ENCODE peak calls at places on chromosomes 13 and 19, in ten cellular contexts. D is tibial nerve; B is hepatocyte; Z is fibroblast of lung; H is AG04450; N is colonic mucosa; Q is adrenal gland; P is bronchial epithelial cell; C is H1; O is CD8-positive, alpha-beta T cell. R is an unnamed sample.

GRCh38 chr19:16951529-16951928 is 62.7 kb downstream of the F2RL3 start:
- DNase-seq in D (no peak), B (no peak), Z (peak), H (no peak), N (no peak), Q (no peak), P (peak), C (no peak), O (no peak), R (no peak)

GRCh38 chr13:43664700-43665191 is 122.0 kb downstream of the ENOX1 start:
- DNase-seq in D (no peak), B (peak), Z (peak), H (peak), N (peak), Q (peak), P (peak), C (no peak), O (no peak), R (peak)

GRCh38 chr19:11451327-11451941 is 16.0 kb downstream of the PRKCSH start:
- DNase-seq in D (no peak), B (no peak), Z (no peak), H (no peak), N (no peak), Q (no peak), P (no peak), C (no peak), O (no peak), R (no peak)

GRCh38 chr19:41409288-41409687 is 11.7 kb downstream of the BCKDHA start:
- DNase-seq in D (no peak), B (peak), Z (peak), H (no peak), N (peak), Q (peak), P (peak), C (no peak), O (no peak), R (no peak)

GRCh38 chr19:38033658-38034150 is 126.7 kb downstream of the SIPA1L3 start:
- DNase-seq in D (no peak), B (no peak), Z (peak), H (no peak), N (no peak), Q (no peak), P (no peak), C (peak), O (no peak), R (no peak)

GRCh38 chr13:76380436-76381065 is 505.7 kb downstream of the KCTD12 start:
- DNase-seq in D (no peak), B (no peak), Z (peak), H (no peak), N (no peak), Q (no peak), P (no peak), C (no peak), O (no peak), R (no peak)

GRCh38 chr13:50126378-50127016 is 111.3 kb downstream of the KCNRG start:
- DNase-seq in D (no peak), B (peak), Z (peak), H (no peak), N (peak), Q (peak), P (peak), C (no peak), O (no peak), R (no peak)

GRCh38 chr19:39052243-39052746 is 19.9 kb upstream of the FBXO27 start:
- DNase-seq in D (peak), B (peak), Z (peak), H (peak), N (peak), Q (peak), P (peak), C (peak), O (peak), R (no peak)

GRCh38 chr19:47075941-47076340 is 27.5 kb upstream of the TMEM160 start:
- DNase-seq in D (no peak), B (no peak), Z (no peak), H (no peak), N (no peak), Q (no peak), P (no peak), C (no peak), O (no peak), R (no peak)

DNA sequence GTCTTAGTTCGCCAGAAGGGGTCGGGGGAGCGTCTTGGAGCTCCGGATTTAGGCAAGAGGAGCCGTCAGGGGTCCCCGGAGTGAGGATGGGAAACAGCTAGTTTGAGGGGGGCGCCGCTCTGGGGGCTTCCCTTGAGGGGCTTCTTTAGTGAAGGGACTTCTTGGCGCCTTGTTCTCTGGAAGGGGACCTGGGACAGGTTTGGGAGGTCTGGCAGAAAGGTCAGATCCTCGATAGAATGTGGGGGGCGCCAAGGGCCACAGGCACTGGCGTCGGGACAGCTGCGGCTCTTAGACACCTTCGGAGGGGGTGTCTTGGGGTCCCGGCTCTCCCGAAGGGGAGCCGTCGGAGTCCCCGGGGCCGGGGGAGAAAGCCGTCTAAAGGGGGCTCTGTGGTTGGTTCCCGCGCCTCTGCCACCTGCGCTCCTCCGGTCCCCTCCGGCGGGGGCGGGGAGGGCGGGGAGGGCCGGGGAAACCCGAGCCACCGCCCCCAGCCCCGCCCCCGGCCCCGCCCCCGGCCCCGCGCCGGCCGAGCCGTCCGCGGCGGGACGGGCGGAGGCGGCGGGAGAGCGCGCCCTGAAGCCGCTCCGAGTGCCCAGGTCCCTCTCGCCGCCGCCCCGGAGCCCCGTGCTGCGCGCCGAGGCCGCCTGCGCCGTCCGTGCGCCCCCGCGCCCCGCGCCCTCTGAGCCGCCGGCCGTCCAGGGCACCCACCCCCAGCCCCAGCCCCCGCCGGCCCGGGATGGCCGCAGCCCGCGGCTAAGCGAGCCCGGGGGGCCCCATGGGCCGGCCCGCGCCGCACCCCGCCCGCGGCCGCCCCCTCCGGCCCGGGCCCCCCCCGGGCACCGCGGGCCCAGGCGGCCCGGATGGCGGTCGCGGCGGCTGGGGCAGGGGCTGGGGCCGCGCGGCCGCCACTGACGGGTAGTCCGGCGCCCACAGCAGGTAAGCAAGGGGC is at the start of gene NRTN:
- DNase-seq in D (no peak), B (peak), Z (no peak), H (no peak), N (peak), Q (peak), P (no peak), C (no peak), O (no peak), R (no peak)
- H3K4me3 ChIP-seq in D (no peak), B (peak), Z (no peak), H (peak), N (peak), Q (peak), P (no peak), C (peak), O (peak), R (peak)

GRCh38 chr19:15113245-15114152 is 6.3 kb downstream of the SYDE1 start:
- DNase-seq in D (no peak), B (no peak), Z (no peak), H (no peak), N (no peak), Q (no peak), P (no peak), C (no peak), O (no peak), R (no peak)

GRCh38 chr19:15110418-15110815 is 3.2 kb downstream of the SYDE1 start:
- DNase-seq in D (no peak), B (no peak), Z (no peak), H (no peak), N (no peak), Q (no peak), P (no peak), C (no peak), O (no peak), R (no peak)

GRCh38 chr19:15114153-15114540 is 6.9 kb downstream of the SYDE1 start:
- DNase-seq in D (no peak), B (no peak), Z (peak), H (no peak), N (no peak), Q (peak), P (no peak), C (no peak), O (no peak), R (no peak)

GRCh38 chr19:15111758-15112157 is 4.6 kb downstream of the SYDE1 start:
- DNase-seq in D (no peak), B (no peak), Z (no peak), H (no peak), N (no peak), Q (no peak), P (no peak), C (no peak), O (no peak), R (no peak)

GRCh38 chr19:15112385-15112784 is 5.2 kb downstream of the SYDE1 start:
- DNase-seq in D (no peak), B (no peak), Z (no peak), H (no peak), N (no peak), Q (no peak), P (peak), C (no peak), O (no peak), R (no peak)
- TF ChIP-seq CTCF in D (no peak), B (no peak), Z (no peak), H (peak), N (no peak), Q (no peak), P (no peak), C (peak), O (no peak), R (peak)

GRCh38 chr19:12833418-12833746 is 997 bp downstream of the RTBDN start:
- DNase-seq in D (no peak), B (no peak), Z (no peak), H (no peak), N (no peak), Q (no peak), P (no peak), C (no peak), O (no peak), R (no peak)

GRCh38 chr19:12825259-12826131 is 8.9 kb downstream of the RTBDN start:
- DNase-seq in D (no peak), B (peak), Z (no peak), H (no peak), N (no peak), Q (no peak), P (no peak), C (no peak), O (no peak), R (no peak)

GRCh38 chr19:12833747-12834417 is 497 bp downstream of the RTBDN start:
- DNase-seq in D (no peak), B (peak), Z (no peak), H (no peak), N (peak), Q (no peak), P (no peak), C (no peak), O (no peak), R (no peak)

GRCh38 chr19:12834418-12834943 is at the start of gene RTBDN:
- DNase-seq in D (no peak), B (no peak), Z (no peak), H (no peak), N (no peak), Q (no peak), P (no peak), C (no peak), O (no peak), R (no peak)

GRCh38 chr19:12828494-12828893 is 5.9 kb downstream of the RTBDN start:
- DNase-seq in D (no peak), B (peak), Z (no peak), H (no peak), N (peak), Q (no peak), P (no peak), C (no peak), O (no peak), R (no peak)
- H3K4me3 ChIP-seq in D (no peak), B (no peak), Z (no peak), H (no peak), N (no peak), Q (no peak), P (no peak), C (peak), O (no peak), R (no peak)

GRCh38 chr19:43779820-43780219 is 953 bp downstream of the KCNN4 start:
- DNase-seq in D (no peak), B (peak), Z (no peak), H (no peak), N (peak), Q (no peak), P (no peak), C (no peak), O (no peak), R (no peak)
- TF ChIP-seq CTCF in D (no peak), B (no peak), Z (no peak), H (no peak), N (peak), Q (no peak), P (peak), C (no peak), O (no peak), R (no peak)

DNA sequence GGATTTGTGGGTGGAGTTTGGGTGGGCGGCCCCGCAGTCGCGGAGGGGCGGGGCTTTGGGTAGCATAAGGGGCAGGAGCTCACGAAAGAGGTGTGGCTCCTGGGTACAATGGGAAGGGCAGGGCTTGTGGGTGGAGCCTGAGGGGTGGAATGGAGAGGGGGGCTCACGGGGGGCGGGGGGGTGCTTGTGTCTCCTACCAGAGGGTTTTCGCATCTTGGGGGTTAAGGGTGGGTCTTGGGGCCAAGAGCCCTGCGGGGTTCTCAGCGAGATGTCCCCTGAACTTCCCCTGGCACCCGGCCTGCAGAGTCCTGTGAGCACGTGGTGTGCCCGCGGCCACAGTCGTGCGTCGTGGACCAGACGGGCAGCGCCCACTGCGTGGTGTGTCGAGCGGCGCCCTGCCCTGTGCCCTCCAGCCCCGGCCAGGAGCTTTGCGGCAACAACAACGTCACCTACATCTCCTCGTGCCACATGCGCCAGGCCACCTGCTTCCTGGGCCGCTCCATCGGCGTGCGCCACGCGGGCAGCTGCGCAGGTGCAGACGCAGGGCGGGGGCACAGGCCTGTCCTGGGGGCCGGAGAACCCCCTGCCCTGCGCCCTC is 4.9 kb downstream of the FSTL3 start:
- DNase-seq in D (no peak), B (peak), Z (no peak), H (no peak), N (no peak), Q (no peak), P (no peak), C (no peak), O (no peak), R (peak)
- H3K4me3 ChIP-seq in D (no peak), B (no peak), Z (no peak), H (no peak), N (no peak), Q (peak), P (peak), C (peak), O (peak), R (peak)

GRCh38 chr13:19861762-19862161 is 1.7 kb downstream of the ZMYM5 start:
- DNase-seq in D (no peak), B (no peak), Z (no peak), H (no peak), N (no peak), Q (no peak), P (no peak), C (no peak), O (no peak), R (no peak)
- TF ChIP-seq CTCF in D (no peak), B (no peak), Z (no peak), H (no peak), N (no peak), Q (no peak), P (no peak), C (no peak), O (no peak), R (no peak)

GRCh38 chr19:6765738-6766356 is 1.4 kb downstream of the SH2D3A start:
- DNase-seq in D (no peak), B (peak), Z (no peak), H (no peak), N (peak), Q (no peak), P (peak), C (peak), O (no peak), R (no peak)
- H3K4me3 ChIP-seq in D (no peak), B (no peak), Z (no peak), H (no peak), N (peak), Q (no peak), P (peak), C (peak), O (peak), R (no peak)

GRCh38 chr13:98774776-98775175 is 22.3 kb upstream of the SLC15A1 start:
- DNase-seq in D (no peak), B (no peak), Z (no peak), H (no peak), N (no peak), Q (no peak), P (no peak), C (no peak), O (no peak), R (no peak)
- TF ChIP-seq CTCF in D (no peak), B (no peak), Z (no peak), H (no peak), N (no peak), Q (no peak), P (no peak), C (no peak), O (no peak), R (no peak)

DNA sequence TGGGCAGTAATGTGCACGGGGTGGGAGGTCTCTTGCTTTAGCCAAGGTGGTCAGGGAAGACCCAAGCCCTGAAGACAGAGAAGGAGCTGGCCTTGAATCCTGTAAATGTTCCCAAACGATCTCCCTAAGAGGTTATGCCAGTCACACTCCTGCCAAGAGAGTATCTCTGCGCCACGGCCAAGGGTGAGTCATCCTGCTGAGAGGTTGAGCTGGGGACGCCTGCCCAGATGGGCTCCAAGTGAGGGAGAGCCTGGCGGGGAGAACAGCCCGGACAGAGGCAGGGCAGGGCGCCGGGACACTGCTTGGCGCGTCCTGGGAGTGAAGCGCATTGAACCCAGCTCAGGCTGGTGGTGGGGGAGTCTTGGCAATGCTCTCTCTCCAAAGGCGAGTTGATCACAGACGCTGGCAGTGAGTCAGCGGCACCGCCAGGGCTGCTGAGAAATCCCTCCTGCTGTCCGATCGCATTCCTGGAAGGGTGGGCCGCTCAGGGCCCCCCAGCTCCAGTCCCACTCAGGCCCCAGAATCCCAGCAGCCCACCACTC is 16.4 kb downstream of the SULT2B1 start:
- DNase-seq in D (peak), B (peak), Z (peak), H (peak), N (peak), Q (peak), P (peak), C (no peak), O (no peak), R (no peak)
- H3K4me3 ChIP-seq in D (no peak), B (no peak), Z (no peak), H (peak), N (no peak), Q (no peak), P (no peak), C (peak), O (no peak), R (peak)